ENCODE peak calls at places on chromosomes 16 and 17, in ten cellular contexts. S is prostate gland, L is body of pancreas, E is A549, P is transverse colon, A is vagina, V is adrenal gland, U is uterus, I is ovary, Q is K562. K is an unnamed sample.

GRCh38 chr17:15475620-15476354 is 8.4 kb upstream of the CDRT4 start:
- DNase-seq in S (no peak), L (no peak), E (no peak), P (no peak), A (no peak), V (no peak), U (no peak), I (no peak), Q (no peak), K (no peak)

GRCh38 chr16:78571434-78571833 is 472.0 kb downstream of the WWOX start:
- DNase-seq in S (no peak), L (no peak), E (no peak), P (no peak), A (no peak), V (no peak), U (no peak), I (no peak), Q (no peak), K (no peak)

GRCh38 chr17:65554568-65555223 is 6.8 kb downstream of the AXIN2 start:
- DNase-seq in S (peak; percentile 30), L (no peak), E (no peak), P (peak; percentile 37), A (no peak), V (no peak), U (peak; percentile 58), I (peak; percentile 36), Q (no peak), K (no peak)

GRCh38 chr16:86046901-86047300 is 147.9 kb downstream of the IRF8 start:
- DNase-seq in S (no peak), L (no peak), E (no peak), P (peak; percentile 2), A (no peak), V (no peak), U (no peak), I (no peak), Q (no peak), K (no peak)

GRCh38 chr16:280552-280951 is at the start of gene ARHGDIG:
- DNase-seq in S (no peak), L (no peak), E (no peak), P (no peak), A (no peak), V (no peak), U (no peak), I (no peak), Q (peak; percentile 77), K (no peak)

GRCh38 chr16:68756250-68757051 is 19.4 kb downstream of the CDH1 start:
- DNase-seq in S (peak; percentile 69), L (peak; percentile 90), E (no peak), P (peak; percentile 83), A (peak; percentile 90), V (no peak), U (no peak), I (no peak), Q (no peak), K (no peak)

GRCh38 chr17:57866723-57867122 is 16.9 kb upstream of the MRPS23 start:
- DNase-seq in S (no peak), L (no peak), E (no peak), P (no peak), A (peak; percentile 77), V (no peak), U (peak; percentile 12), I (no peak), Q (no peak), K (no peak)

GRCh38 chr16:27538508-27538907 is 11.2 kb downstream of the GTF3C1 start:
- DNase-seq in S (no peak), L (no peak), E (no peak), P (no peak), A (no peak), V (no peak), U (no peak), I (no peak), Q (peak; percentile 52), K (no peak)

DNA sequence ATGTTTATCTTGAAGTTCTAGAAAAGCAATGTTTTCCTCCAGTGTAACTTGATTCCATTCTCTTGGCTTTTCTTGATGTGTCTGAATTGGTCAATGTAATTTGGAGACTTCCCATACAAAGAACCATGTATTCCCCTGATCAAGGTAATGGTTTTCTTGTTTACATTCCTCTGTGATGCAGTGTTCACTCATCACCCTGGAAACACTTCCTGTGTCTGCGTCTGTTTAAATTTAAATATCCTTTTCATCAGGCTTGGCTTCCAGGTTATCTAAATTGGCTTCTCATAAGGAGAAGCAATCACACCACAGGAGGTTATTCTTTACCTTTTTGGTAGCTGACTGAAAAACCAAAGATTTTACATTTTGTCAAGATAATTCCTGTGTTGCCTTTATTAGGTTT is 237.3 kb upstream of the WSCD1 start:
- DNase-seq in S (no peak), L (no peak), E (peak; percentile 66), P (no peak), A (no peak), V (no peak), U (no peak), I (no peak), Q (no peak), K (peak; percentile 12)
- H3K4me1 ChIP-seq in S (no peaks in the 10 kb centered on the region), L (no peaks in the 10 kb centered on the region), E (peaks cover 35% of the 10 kb centered on the region), P (no peaks in the 10 kb centered on the region), A (no peaks in the 10 kb centered on the region), V (no peaks in the 10 kb centered on the region), U (no peaks in the 10 kb centered on the region), I (no peaks in the 10 kb centered on the region), Q (no peaks in the 10 kb centered on the region), K (no peaks in the 10 kb centered on the region)

GRCh38 chr16:88451586-88452484 is 1.2 kb upstream of the ZFPM1 start:
- DNase-seq in S (no peak), L (peak; percentile 10), E (no peak), P (no peak), A (peak; percentile 91), V (no peak), U (peak; percentile 37), I (no peak), Q (peak; percentile 61), K (no peak)

GRCh38 chr16:88454315-88455057 is 1.4 kb downstream of the ZFPM1 start:
- DNase-seq in S (no peak), L (peak; percentile 50), E (peak; percentile 60), P (peak; percentile 64), A (no peak), V (peak; percentile 38), U (no peak), I (no peak), Q (no peak), K (no peak)

GRCh38 chr16:88452485-88453216 is 429 bp upstream of the ZFPM1 start:
- DNase-seq in S (peak; percentile 96), L (peak; percentile 98), E (peak; percentile 95), P (peak; percentile 99), A (peak; percentile 93), V (peak; percentile 99), U (peak; percentile 95), I (peak; percentile 97), Q (peak; percentile 96), K (peak; percentile 99)

GRCh38 chr16:88453621-88454314 is 688 bp downstream of the ZFPM1 start:
- DNase-seq in S (no peak), L (peak; percentile 17), E (no peak), P (no peak), A (no peak), V (peak; percentile 40), U (no peak), I (no peak), Q (peak; percentile 61), K (no peak)

DNA sequence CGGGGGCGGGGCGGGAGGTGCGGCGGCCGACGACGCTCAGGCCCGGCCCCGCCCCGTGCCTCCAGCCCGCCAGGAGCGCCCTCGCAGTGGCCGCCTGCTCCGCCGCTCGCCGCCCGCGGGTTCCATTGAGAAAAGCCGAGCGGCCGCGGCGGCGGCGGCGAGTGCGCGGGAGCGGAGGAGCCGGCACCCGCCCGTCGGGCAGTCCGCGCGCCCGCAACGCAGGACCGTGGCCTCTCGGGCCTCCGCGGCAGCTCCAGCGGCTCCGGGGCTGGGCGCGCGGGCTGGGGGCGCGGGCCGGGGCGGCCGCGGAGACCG is at the start of gene ZFPM1:
- DNase-seq in S (no peak), L (no peak), E (no peak), P (no peak), A (no peak), V (no peak), U (no peak), I (no peak), Q (no peak), K (no peak)
- TF ChIP-seq POLR2A in S (peak; percentile 66), L (no peak), E (peak; percentile 42), P (no peak), A (peak; percentile 50), V (peak; percentile 72), U (peak; percentile 55), I (no peak), Q (no peak), K (no peak)

DNA sequence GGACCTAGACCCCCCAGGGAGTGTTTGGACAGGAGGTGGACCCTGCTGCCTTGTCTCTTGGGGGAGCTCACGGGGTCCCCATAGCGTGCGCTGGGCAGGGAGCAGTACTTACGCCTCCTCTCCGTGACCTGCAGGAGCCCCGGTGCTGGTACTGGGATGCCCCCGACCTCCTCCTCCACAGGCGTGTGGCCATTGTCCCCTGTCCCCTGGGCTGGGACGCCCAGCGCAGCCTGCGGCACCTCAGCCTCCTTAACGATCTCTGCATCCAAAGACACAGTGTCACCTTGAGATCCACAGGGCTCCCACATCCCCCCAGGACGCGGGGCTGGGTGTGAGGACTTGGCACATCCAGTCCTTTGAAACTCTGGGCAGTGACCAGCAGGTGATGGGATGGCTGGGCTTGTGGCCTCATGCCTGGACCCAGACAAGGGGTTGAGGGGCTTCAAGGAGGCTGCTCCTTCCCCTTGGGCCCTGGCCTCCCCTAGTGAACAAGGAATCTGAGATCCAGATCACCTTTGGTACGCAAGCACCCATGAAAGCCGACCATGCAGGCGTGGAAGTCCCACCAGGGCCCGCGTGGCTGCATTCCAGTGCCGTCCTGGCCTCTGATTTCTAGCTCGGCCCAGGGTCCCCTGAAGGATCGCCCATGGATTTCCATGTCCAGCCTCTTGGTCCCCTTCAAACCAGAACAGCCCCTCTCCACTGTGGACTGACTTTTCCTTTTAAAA is 9.9 kb downstream of the DBNDD1 start:
- DNase-seq in S (no peak), L (no peak), E (no peak), P (no peak), A (no peak), V (no peak), U (no peak), I (no peak), Q (no peak), K (no peak)
- H3K4me1 ChIP-seq in S (no peaks in the 10 kb centered on the region), L (no peaks in the 10 kb centered on the region), E (no peaks in the 10 kb centered on the region), P (no peaks in the 10 kb centered on the region), A (no peaks in the 10 kb centered on the region), V (no peaks in the 10 kb centered on the region), U (no peaks in the 10 kb centered on the region), I (no peaks in the 10 kb centered on the region), Q (no peaks in the 10 kb centered on the region), K (no peaks in the 10 kb centered on the region)

DNA sequence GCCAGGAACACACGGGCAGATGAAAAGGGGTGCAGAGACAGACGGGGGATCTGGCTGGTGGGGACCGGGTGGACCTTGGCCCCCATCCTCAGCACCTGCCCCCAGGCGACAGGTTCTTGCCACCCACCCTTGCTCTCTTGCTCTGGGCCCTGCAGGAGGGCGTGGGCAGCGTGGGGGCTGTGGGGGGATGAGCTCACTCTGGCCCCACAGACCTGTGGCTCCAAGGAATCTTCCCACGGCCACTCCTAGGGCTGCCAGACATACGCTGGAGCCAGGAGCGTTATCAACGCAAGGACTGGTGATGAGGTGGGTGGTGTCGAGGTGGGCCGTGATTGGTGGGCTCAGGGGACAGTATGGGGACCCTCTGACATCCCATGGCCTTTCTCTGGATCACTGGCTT is 6.3 kb downstream of the CTRB1 start:
- DNase-seq in S (no peak), L (peak; percentile 67), E (no peak), P (no peak), A (no peak), V (no peak), U (no peak), I (no peak), Q (no peak), K (no peak)
- TF ChIP-seq POLR2A in S (no peak), L (peak; percentile 4), E (no peak), P (no peak), A (no peak), V (no peak), U (no peak), I (no peak), Q (no peak), K (no peak)